ENCODE peak calls at places on chromosomes 2 and 18, in six cellular contexts. I is H9, E is HFFc6, N is PC-9, O is sigmoid colon, J is IMR-90. B is an unnamed sample.

GRCh38 chr2:236121546-236121945 is 46.6 kb downstream of the GBX2 start:
- DNase-seq in O (no peak), I (no peak), E (no peak), N (no peak), J (peak), B (no peak)

GRCh38 chr18:28657836-28658410 is 481.0 kb upstream of the CDH2 start:
- DNase-seq in O (no peak), N (no peak), I (no peak), E (peak), J (no peak), B (no peak)

GRCh38 chr2:200471324-200471848 is 38.5 kb downstream of the KCTD18 start:
- DNase-seq in O (no peak), J (no peak), I (peak), N (no peak), E (no peak), B (peak)

GRCh38 chr2:17461087-17461475 is 57.2 kb downstream of the RAD51AP2 start:
- DNase-seq in N (no peak), O (no peak), I (no peak), E (no peak), J (no peak), B (no peak)

GRCh38 chr2:45825001-45825651 is 173.7 kb downstream of the PRKCE start:
- DNase-seq in N (no peak), J (no peak), E (no peak), O (no peak), I (no peak), B (no peak)

GRCh38 chr2:148540022-148540421 is 104.5 kb upstream of the EPC2 start:
- DNase-seq in N (no peak), E (no peak), I (no peak), J (no peak), O (no peak), B (no peak)

GRCh38 chr2:44975571-44976450 is 33.4 kb downstream of the SIX2 start:
- DNase-seq in E (no peak), J (no peak), N (no peak), O (no peak), I (peak), B (peak)

GRCh38 chr2:219454217-219454616 is 19.6 kb downstream of the SPEG start:
- DNase-seq in J (no peak), O (peak), E (no peak), I (no peak), N (no peak), B (no peak)

GRCh38 chr2:163878718-163879117 is 142.9 kb upstream of the FIGN start:
- DNase-seq in N (peak), J (peak), I (peak), E (no peak), O (no peak), B (peak)

GRCh38 chr18:777021-777420 is 35.0 kb downstream of the YES1 start:
- DNase-seq in I (no peak), J (peak), N (no peak), O (no peak), E (peak), B (no peak)

GRCh38 chr2:127165539-127165935 is 54.6 kb downstream of the CYP27C1 start:
- DNase-seq in E (peak), I (no peak), N (peak), O (peak), J (no peak), B (no peak)

GRCh38 chr2:44804406-44805235 is 136.9 kb upstream of the SIX3 start:
- DNase-seq in O (no peak), E (no peak), I (no peak), N (no peak), J (no peak), B (no peak)

GRCh38 chr2:236582968-236583367 is 13.3 kb downstream of the ACKR3 start:
- DNase-seq in E (no peak), N (no peak), J (no peak), I (no peak), O (no peak), B (no peak)

GRCh38 chr18:13394794-13395193 is 176.2 kb downstream of the LDLRAD4 start:
- DNase-seq in I (no peak), E (no peak), J (no peak), N (no peak), O (no peak), B (no peak)

DNA sequence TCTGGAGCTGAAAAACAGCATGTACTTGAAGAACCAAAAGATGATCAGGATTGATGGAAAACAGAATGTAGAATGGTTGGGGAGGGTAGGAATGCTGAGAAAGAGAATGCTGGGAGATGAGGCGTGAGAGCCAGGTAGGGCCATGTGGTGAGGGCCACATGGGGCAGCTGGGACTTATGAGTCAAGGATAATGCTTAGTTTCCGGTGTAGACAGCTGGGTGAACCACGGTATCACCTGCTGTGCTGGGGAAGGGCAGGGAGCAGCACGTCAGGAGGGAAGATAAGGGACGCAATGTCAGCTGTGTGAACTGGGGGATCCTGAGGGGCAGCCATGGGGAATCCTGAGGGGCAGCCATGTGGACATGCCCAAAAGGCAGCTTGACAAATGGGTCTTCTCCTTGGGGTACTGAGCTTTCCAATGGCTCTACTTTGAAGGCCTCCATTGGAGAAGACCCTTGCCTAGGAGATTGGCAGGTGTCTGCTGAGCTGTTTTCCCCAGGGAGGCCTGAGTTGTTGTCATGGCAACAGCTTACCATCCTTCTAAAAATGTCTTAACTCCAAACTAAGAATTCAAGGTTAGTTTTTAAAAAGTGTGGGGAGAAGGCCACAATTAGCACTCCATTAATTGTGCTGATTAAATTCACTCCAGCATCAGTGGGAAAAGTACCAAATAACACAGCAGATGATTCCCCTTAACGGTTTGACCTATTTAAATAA is 51.1 kb downstream of the MTHFD2 start:
- DNase-seq in E (no peak), N (no peak), I (no peak), J (no peak), O (no peak), B (no peak)
- TF ChIP-seq CTCF in E (no peak), N (no peak), I (no peak), J (no peak), O (no peak), B (no peak)

DNA sequence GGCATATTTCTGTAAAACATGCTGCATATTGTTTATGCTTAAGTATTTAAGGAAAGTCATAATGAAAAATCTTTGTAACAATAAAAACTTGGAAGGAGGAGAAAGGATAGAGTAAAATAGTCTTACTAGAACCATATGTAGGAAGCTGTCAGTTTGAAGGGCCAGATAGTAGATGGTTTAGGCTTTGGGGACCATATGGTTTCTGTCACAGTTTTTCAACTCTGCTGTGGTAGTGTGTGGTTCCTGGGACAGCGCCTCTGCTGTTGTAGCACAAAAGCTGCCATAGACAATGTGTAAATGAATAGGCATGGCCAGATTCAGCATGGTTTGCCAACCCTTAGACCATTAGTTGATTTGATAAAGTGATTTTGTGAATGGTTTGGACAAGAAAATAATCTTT is 75.5 kb downstream of the SLC39A10 start:
- DNase-seq in N (no peak), O (no peak), J (peak), E (no peak), I (no peak), B (no peak)
- TF ChIP-seq CTCF in N (no peak), O (no peak), J (no peak), E (no peak), I (no peak), B (no peak)

DNA sequence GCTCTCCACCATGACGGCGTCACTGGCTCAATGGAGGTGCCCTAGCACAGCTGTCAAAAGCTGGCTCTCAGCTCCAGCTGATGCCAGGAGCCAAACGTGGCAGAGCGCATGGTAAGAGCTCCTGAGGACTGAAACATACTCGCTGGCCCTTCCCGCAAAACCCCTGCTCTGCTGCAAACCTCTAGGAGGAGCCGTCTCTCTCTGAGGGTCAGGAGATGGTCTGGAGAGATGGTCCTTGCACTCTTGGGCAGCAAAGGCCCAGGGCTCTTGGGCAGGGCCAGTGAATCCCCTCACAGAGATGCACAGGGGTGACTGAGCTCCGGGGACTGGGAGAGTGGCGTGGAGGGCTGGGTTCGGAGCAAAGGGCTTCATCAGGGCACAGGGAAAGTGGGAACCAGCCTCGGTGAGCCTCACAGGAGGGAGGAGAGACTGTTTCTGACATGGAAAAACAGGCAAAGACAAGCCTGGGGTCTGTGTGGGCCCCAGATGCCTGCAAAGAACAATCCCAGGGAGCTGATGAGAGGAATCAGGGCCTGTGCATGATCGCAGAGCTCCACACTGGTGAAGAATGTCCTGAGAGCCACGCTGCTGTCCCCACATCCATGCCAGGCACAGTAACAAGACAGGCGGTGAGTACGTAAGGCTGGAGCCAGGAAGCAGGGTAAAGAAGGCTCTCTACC is 17.2 kb downstream of the SNORC start:
- DNase-seq in O (no peak), E (no peak), J (no peak), I (peak), N (no peak), B (peak)
- TF ChIP-seq CTCF in O (no peak), E (no peak), J (peak), I (peak), N (no peak), B (no peak)

GRCh38 chr2:100976634-100977391 is 25.3 kb upstream of the RPL31 start:
- DNase-seq in O (peak), J (peak), E (no peak), I (no peak), N (no peak), B (no peak)

GRCh38 chr2:100977511-100977910 is 24.6 kb upstream of the RPL31 start:
- DNase-seq in J (no peak), O (peak), N (no peak), E (no peak), I (no peak), B (no peak)

GRCh38 chr2:100975521-100975785 is 26.6 kb upstream of the RPL31 start:
- DNase-seq in O (peak), I (no peak), J (no peak), E (no peak), N (no peak), B (no peak)

GRCh38 chr2:100974712-100975520 is 27.2 kb upstream of the RPL31 start:
- DNase-seq in O (peak), E (no peak), J (no peak), N (no peak), I (no peak), B (no peak)

GRCh38 chr2:100976061-100976460 is 26.0 kb upstream of the RPL31 start:
- DNase-seq in J (no peak), N (no peak), O (peak), E (no peak), I (no peak), B (no peak)
- TF ChIP-seq CTCF in J (no peak), N (no peak), O (no peak), E (no peak), I (no peak), B (no peak)

DNA sequence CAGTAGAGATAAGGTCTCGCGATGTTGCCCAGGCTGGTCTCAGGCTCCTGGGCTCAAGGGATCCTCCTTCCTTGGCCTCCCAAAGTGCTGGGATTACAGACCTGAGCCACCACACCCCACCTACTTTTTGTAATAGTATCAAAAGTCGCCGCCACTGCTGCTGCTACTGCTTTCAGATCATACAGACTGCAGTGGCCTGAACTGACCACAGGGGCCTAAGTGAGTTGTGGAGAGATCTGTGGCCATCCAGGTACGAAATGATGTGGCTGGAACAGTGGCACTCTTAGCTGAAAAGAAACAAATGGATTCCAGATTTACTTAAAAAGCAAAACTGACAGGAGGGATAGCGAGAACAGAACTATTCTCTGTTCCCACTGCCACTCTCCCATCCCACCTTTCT is 32.9 kb upstream of the POMC start:
- DNase-seq in E (no peak), J (no peak), O (no peak), I (peak), N (no peak), B (no peak)
- TF ChIP-seq CTCF in E (peak), J (peak), O (no peak), I (peak), N (peak), B (peak)

DNA sequence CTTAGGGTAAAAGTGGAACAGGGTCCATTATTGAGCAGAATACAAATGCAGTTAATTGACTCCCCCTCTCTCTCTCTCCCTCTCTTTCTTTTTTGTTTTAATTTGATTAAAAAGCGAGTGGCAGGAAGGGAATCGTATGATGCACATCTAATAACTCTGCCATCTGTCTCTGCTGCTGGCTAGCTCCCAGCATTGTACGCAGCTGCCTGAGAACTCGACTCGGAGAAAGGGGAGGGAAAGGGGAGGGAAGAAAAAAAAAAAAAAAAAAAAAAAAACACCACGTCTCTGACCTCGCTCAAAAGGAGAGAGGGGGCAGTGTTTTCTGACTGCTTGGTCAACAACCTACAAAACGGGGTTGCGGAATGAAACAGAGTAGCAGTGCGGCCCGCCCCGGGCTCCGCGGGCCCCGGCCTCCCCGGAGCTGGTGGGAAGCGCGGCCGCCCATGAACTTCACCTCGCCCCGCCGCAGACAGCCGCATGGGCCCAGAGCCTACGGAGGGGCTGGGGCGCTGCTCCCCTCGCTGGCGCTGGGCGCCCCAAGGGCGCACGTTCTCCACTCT is 265.7 kb downstream of the TCF4 start:
- DNase-seq in O (peak), I (peak), J (peak), E (peak), N (no peak), B (peak)
- TF ChIP-seq CTCF in O (no peak), I (no peak), J (peak), E (peak), N (no peak), B (no peak)

DNA sequence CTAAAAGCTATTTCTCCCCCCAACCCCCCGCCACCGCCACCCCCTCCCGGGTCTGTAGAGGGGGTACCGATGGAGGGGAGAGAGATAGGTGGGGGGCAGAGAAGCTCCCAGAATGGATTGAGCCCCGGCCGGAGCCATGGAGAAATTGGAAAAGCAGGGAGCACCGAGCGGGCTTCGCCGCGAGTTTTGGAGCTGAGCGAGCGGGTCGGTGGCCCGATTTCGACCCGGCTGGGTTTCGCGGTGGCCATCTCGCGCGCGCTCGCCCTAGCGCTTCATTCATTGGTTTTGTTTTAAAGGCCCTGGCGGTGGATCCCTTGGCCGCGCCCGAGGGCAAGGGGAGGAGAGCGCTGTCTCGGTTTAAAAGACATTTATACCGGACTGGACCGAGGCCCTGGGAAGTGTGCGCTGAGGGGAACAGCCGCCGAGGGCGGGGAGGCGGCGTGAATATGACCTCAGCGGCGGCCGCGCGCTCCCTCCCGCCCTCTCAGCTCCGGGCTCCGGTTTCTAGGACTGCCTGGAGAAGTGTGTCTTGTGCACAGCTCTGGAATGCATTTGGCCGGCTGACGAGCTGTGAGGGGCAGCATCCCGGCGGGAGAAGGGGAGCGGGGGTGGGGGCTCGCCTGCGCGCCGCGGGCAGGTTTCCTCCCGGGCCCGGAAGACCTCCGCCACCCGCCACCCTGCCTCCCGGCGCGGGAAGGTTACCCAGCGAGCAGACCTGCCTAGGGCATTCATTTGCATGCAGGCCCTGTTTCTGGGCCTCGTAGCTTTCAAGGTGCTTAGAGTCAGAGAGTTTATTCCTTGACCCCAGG is 1.7 kb upstream of the SMAD7 start:
- DNase-seq in J (peak), O (peak), E (peak), I (peak), N (peak), B (peak)
- TF ChIP-seq CTCF in J (no peak), O (no peak), E (no peak), I (no peak), N (no peak), B (no peak)

GRCh38 chr18:4781873-4782272 is 326.8 kb upstream of the DLGAP1 start:
- DNase-seq in N (no peak), J (no peak), O (no peak), I (no peak), E (no peak), B (no peak)
- TF ChIP-seq CTCF in N (no peak), J (no peak), O (no peak), I (no peak), E (no peak), B (no peak)

GRCh38 chr2:42976400-42976799 is 184.0 kb upstream of the HAAO start:
- DNase-seq in N (no peak), J (no peak), O (peak), E (no peak), I (no peak), B (no peak)

GRCh38 chr2:42973771-42974170 is 181.4 kb upstream of the HAAO start:
- DNase-seq in N (no peak), O (peak), E (no peak), J (no peak), I (no peak), B (no peak)

GRCh38 chr2:42974697-42975357 is 182.4 kb upstream of the HAAO start:
- DNase-seq in J (peak), I (peak), O (peak), E (peak), N (peak), B (peak)

GRCh38 chr2:42974303-42974696 is 181.9 kb upstream of the HAAO start:
- DNase-seq in N (no peak), I (no peak), J (no peak), O (peak), E (no peak), B (no peak)

GRCh38 chr2:42975358-42975717 is 183.0 kb upstream of the HAAO start:
- DNase-seq in E (no peak), I (no peak), O (peak), N (no peak), J (no peak), B (no peak)
- TF ChIP-seq CTCF in E (peak), I (no peak), O (no peak), N (no peak), J (no peak), B (peak)

GRCh38 chr2:20624884-20625485 is 25.9 kb downstream of the HS1BP3 start:
- DNase-seq in E (no peak), O (peak), J (no peak), N (no peak), I (no peak), B (peak)
- TF ChIP-seq CTCF in E (no peak), O (no peak), J (no peak), N (no peak), I (no peak), B (no peak)